ENCODE peak calls at places on chromosomes 7 and 10, in five cellular contexts. M, E, I, K and A are unnamed samples.

GRCh38 chr10:132702601-132703304 is 83.2 kb downstream of the NKX6-2 start:
- DNase-seq in M (no peak), E (no peak), I (no peak), K (no peak), A (no peak)

GRCh38 chr7:50709151-50709550 is 73.5 kb downstream of the GRB10 start:
- DNase-seq in M (no peak), E (no peak), I (no peak), K (no peak), A (no peak)

GRCh38 chr7:157585113-157585861 is 248.5 kb downstream of the DNAJB6 start:
- DNase-seq in M (no peak), E (no peak), I (no peak), K (no peak), A (no peak)

GRCh38 chr7:110358028-110358427 is 732.9 kb upstream of the LRRN3 start:
- DNase-seq in M (peak), E (no peak), I (no peak), K (no peak), A (no peak)

GRCh38 chr7:27130540-27131389 is at the start of gene HOXA4:
- DNase-seq in M (peak), E (no peak), I (peak), K (peak), A (peak)

GRCh38 chr7:24665564-24666294 is 91.5 kb downstream of the GSDME start:
- DNase-seq in M (peak), E (no peak), I (peak), K (peak), A (peak)

GRCh38 chr10:87059401-87059800 is 35.2 kb downstream of the GLUD1 start:
- DNase-seq in M (no peak), E (no peak), I (no peak), K (no peak), A (no peak)

GRCh38 chr7:50962962-50963374 is 180.3 kb upstream of the GRB10 start:
- DNase-seq in M (peak), E (no peak), I (peak), K (no peak), A (no peak)

GRCh38 chr7:115838829-115839228 is 191.7 kb downstream of the TFEC start:
- DNase-seq in M (no peak), E (no peak), I (peak), K (no peak), A (no peak)

GRCh38 chr10:78194539-78195402 is 161.1 kb downstream of the RPS24 start:
- DNase-seq in M (peak), E (no peak), I (peak), K (no peak), A (no peak)

GRCh38 chr10:106609466-106609865 is 555.0 kb downstream of the SORCS1 start:
- DNase-seq in M (peak), E (no peak), I (no peak), K (no peak), A (no peak)

GRCh38 chr7:84477786-84478405 is 283.3 kb upstream of the SEMA3A start:
- DNase-seq in M (no peak), E (no peak), I (no peak), K (no peak), A (no peak)

GRCh38 chr7:28112883-28113540 is 67.6 kb downstream of the JAZF1 start:
- DNase-seq in M (no peak), E (no peak), I (peak), K (no peak), A (no peak)

GRCh38 chr7:102978280-102978679 is 65.5 kb downstream of the LRRC17 start:
- DNase-seq in M (peak), E (no peak), I (peak), K (no peak), A (no peak)

GRCh38 chr7:3259711-3260424 is 41.2 kb upstream of the SDK1 start:
- DNase-seq in M (no peak), E (no peak), I (peak), K (peak), A (no peak)

GRCh38 chr7:44981035-44981706 is 2.4 kb upstream of the MYO1G start:
- DNase-seq in M (no peak), E (no peak), I (no peak), K (no peak), A (no peak)